ENCODE peak calls at places on chromosomes 16 and 17, in nine cellular contexts. Y, O, G, T, J, L, W, R and F are unnamed samples.

GRCh38 chr16:50338371-50339231 is 30.2 kb downstream of the BRD7 start:
- DNase-seq in Y (no peak), O (no peak), G (no peak), T (no peak), J (no peak), L (no peak), W (no peak), R (no peak), F (no peak)

GRCh38 chr17:61495161-61495857 is 43.1 kb downstream of the TBX4 start:
- DNase-seq in Y (no peak), O (no peak), G (no peak), T (peak), J (no peak), L (peak), W (no peak), R (no peak), F (peak)

GRCh38 chr16:17541324-17541723 is 70.6 kb upstream of the XYLT1 start:
- DNase-seq in Y (no peak), O (no peak), G (no peak), T (no peak), J (no peak), L (no peak), W (no peak), R (no peak), F (no peak)

GRCh38 chr17:29116652-29117439 is 63.4 kb downstream of the MYO18A start:
- DNase-seq in Y (peak), O (peak), G (no peak), T (peak), J (peak), L (peak), W (peak), R (peak), F (peak)

GRCh38 chr16:17346774-17347569 is 123.8 kb downstream of the XYLT1 start:
- DNase-seq in Y (no peak), O (no peak), G (no peak), T (no peak), J (no peak), L (no peak), W (no peak), R (peak), F (no peak)

GRCh38 chr16:69761983-69762842 is at the start of gene WWP2:
- DNase-seq in Y (peak), O (peak), G (no peak), T (peak), J (peak), L (peak), W (peak), R (peak), F (peak)

GRCh38 chr17:74732042-74732846 is 4.8 kb upstream of the RAB37 start:
- DNase-seq in Y (no peak), O (no peak), G (no peak), T (no peak), J (no peak), L (no peak), W (no peak), R (no peak), F (no peak)

GRCh38 chr16:719815-720506 is 985 bp upstream of the ANTKMT start:
- DNase-seq in Y (no peak), O (no peak), G (no peak), T (no peak), J (no peak), L (peak), W (peak), R (no peak), F (no peak)

GRCh38 chr17:63399856-63400255 is 46.2 kb downstream of the CYB561 start:
- DNase-seq in Y (no peak), O (no peak), G (no peak), T (peak), J (no peak), L (peak), W (no peak), R (no peak), F (no peak)

GRCh38 chr17:48825446-48826381 is 5.1 kb upstream of the CALCOCO2 start:
- DNase-seq in Y (no peak), O (no peak), G (no peak), T (peak), J (no peak), L (no peak), W (no peak), R (no peak), F (no peak)

GRCh38 chr17:82952019-82952418 is 112.2 kb upstream of the ZNF750 start:
- DNase-seq in Y (no peak), O (no peak), G (no peak), T (no peak), J (no peak), L (no peak), W (no peak), R (no peak), F (no peak)

GRCh38 chr17:9845306-9845705 is 19.6 kb downstream of the GLP2R start:
- DNase-seq in Y (no peak), O (no peak), G (no peak), T (no peak), J (no peak), L (no peak), W (no peak), R (no peak), F (no peak)

GRCh38 chr16:11233727-11234376 is 22.2 kb downstream of the SOCS1 start:
- DNase-seq in Y (peak), O (no peak), G (no peak), T (no peak), J (peak), L (no peak), W (peak), R (no peak), F (peak)

GRCh38 chr16:85689950-85690320 is 1.2 kb upstream of the GINS2 start:
- DNase-seq in Y (no peak), O (no peak), G (no peak), T (no peak), J (no peak), L (no peak), W (no peak), R (no peak), F (no peak)

GRCh38 chr16:1706386-1707192 is 594 bp downstream of the MAPK8IP3 start:
- DNase-seq in Y (peak), O (no peak), G (no peak), T (peak), J (peak), L (peak), W (peak), R (peak), F (peak)

GRCh38 chr17:77736207-77736600 is 222.3 kb upstream of the TNRC6C start:
- DNase-seq in Y (no peak), O (no peak), G (no peak), T (no peak), J (no peak), L (no peak), W (peak), R (no peak), F (peak)

GRCh38 chr17:74842599-74843351 is 16.9 kb downstream of the GRIN2C start:
- DNase-seq in Y (no peak), O (no peak), G (no peak), T (peak), J (no peak), L (peak), W (no peak), R (peak), F (peak)

GRCh38 chr16:86508947-86509758 is 1.2 kb upstream of the FOXF1 start:
- DNase-seq in Y (no peak), O (no peak), G (no peak), T (peak), J (no peak), L (peak), W (peak), R (peak), F (peak)

GRCh38 chr16:46859719-46860152 is 24.4 kb upstream of the GPT2 start:
- DNase-seq in Y (no peak), O (no peak), G (peak), T (peak), J (no peak), L (no peak), W (peak), R (no peak), F (no peak)

GRCh38 chr16:28990375-28991040 is 5.7 kb downstream of the LAT start:
- DNase-seq in Y (no peak), O (peak), G (no peak), T (no peak), J (peak), L (no peak), W (peak), R (no peak), F (no peak)

GRCh38 chr17:50322271-50322670 is 23.7 kb upstream of the XYLT2 start:
- DNase-seq in Y (no peak), O (no peak), G (no peak), T (no peak), J (no peak), L (no peak), W (no peak), R (no peak), F (no peak)

GRCh38 chr16:67943619-67944503 is at the start of gene LCAT:
- DNase-seq in Y (no peak), O (no peak), G (no peak), T (no peak), J (no peak), L (no peak), W (no peak), R (no peak), F (peak)

GRCh38 chr17:76341301-76341700 is 12.4 kb downstream of the PRPSAP1 start:
- DNase-seq in Y (no peak), O (no peak), G (no peak), T (no peak), J (no peak), L (no peak), W (no peak), R (no peak), F (no peak)

GRCh38 chr17:1482686-1483445 is 9.6 kb downstream of the MYO1C start:
- DNase-seq in Y (no peak), O (no peak), G (no peak), T (no peak), J (no peak), L (no peak), W (no peak), R (no peak), F (peak)

GRCh38 chr16:75319513-75320401 is 68.3 kb upstream of the BCAR1 start:
- DNase-seq in Y (no peak), O (no peak), G (peak), T (peak), J (no peak), L (peak), W (no peak), R (peak), F (no peak)

GRCh38 chr16:88921603-88921995 is 55.1 kb upstream of the PABPN1L start:
- DNase-seq in Y (no peak), O (no peak), G (no peak), T (no peak), J (no peak), L (peak), W (no peak), R (no peak), F (no peak)